ENCODE peak calls at places on chromosome 16, in ten cellular contexts. W, O, P, A, N, U, L, H, F and D are unnamed samples.

GRCh38 chr16:72094266-72094610 is 591 bp downstream of the DHX38 start:
- DNase-seq in W (no peak), O (no peak), P (no peak), A (no peak), N (no peak), U (no peak), L (no peak), H (no peak), F (no peak), D (no peak)

GRCh38 chr16:29891525-29892457 is 7.6 kb downstream of the SEZ6L2 start:
- DNase-seq in W (no peak), O (no peak), P (no peak), A (peak; percentile 44), N (no peak), U (no peak), L (no peak), H (no peak), F (no peak), D (no peak)

GRCh38 chr16:86222541-86222940 is 287.8 kb upstream of the FOXF1 start:
- DNase-seq in W (no peak), O (no peak), P (no peak), A (peak; percentile 15), N (no peak), U (no peak), L (no peak), H (no peak), F (no peak), D (peak; percentile 25)

GRCh38 chr16:82638095-82638798 is 11.5 kb downstream of the CDH13 start:
- DNase-seq in W (no peak), O (no peak), P (no peak), A (no peak), N (no peak), U (peak; percentile 93), L (no peak), H (no peak), F (no peak), D (no peak)

GRCh38 chr16:82322177-82322576 is 152.2 kb upstream of the MPHOSPH6 start:
- DNase-seq in W (no peak), O (no peak), P (no peak), A (no peak), N (no peak), U (no peak), L (no peak), H (no peak), F (no peak), D (no peak)

GRCh38 chr16:87472935-87473334 is 19.9 kb downstream of the ZCCHC14 start:
- DNase-seq in W (no peak), O (no peak), P (no peak), A (no peak), N (no peak), U (no peak), L (no peak), H (no peak), F (no peak), D (no peak)

GRCh38 chr16:4200781-4201137 is 41.1 kb downstream of the SRL start:
- DNase-seq in W (no peak), O (no peak), P (no peak), A (no peak), N (no peak), U (no peak), L (no peak), H (no peak), F (no peak), D (no peak)

GRCh38 chr16:2022723-2023097 is 3.1 kb downstream of the NPW start:
- DNase-seq in W (no peak), O (no peak), P (no peak), A (no peak), N (no peak), U (no peak), L (no peak), H (no peak), F (no peak), D (no peak)

GRCh38 chr16:31183432-31184428 is 3.8 kb downstream of the FUS start:
- DNase-seq in W (no peak), O (no peak), P (no peak), A (no peak), N (no peak), U (no peak), L (no peak), H (no peak), F (no peak), D (no peak)

GRCh38 chr16:4261557-4262172 is 11.2 kb downstream of the TFAP4 start:
- DNase-seq in W (no peak), O (peak; percentile 22), P (no peak), A (no peak), N (peak; percentile 95), U (peak; percentile 14), L (no peak), H (no peak), F (no peak), D (no peak)

GRCh38 chr16:1335211-1335971 is 1.9 kb downstream of the BAIAP3 start:
- DNase-seq in W (no peak), O (no peak), P (no peak), A (no peak), N (no peak), U (no peak), L (no peak), H (no peak), F (no peak), D (no peak)

GRCh38 chr16:89958068-89958467 is 9.5 kb downstream of the DEF8 start:
- DNase-seq in W (no peak), O (peak; percentile 40), P (no peak), A (peak; percentile 33), N (peak; percentile 77), U (peak; percentile 43), L (no peak), H (no peak), F (no peak), D (no peak)

GRCh38 chr16:64589836-64590235 is 532.0 kb downstream of the CDH11 start:
- DNase-seq in W (no peak), O (no peak), P (no peak), A (no peak), N (no peak), U (no peak), L (no peak), H (no peak), F (no peak), D (no peak)

GRCh38 chr16:69340095-69340644 is 598 bp downstream of the NIP7 start:
- DNase-seq in W (no peak), O (no peak), P (no peak), A (no peak), N (no peak), U (no peak), L (no peak), H (no peak), F (no peak), D (no peak)

GRCh38 chr16:82653550-82654511 is 27.1 kb downstream of the CDH13 start:
- DNase-seq in W (peak; percentile 19), O (peak; percentile 37), P (no peak), A (no peak), N (no peak), U (peak; percentile 84), L (peak; percentile 23), H (peak; percentile 90), F (no peak), D (no peak)

GRCh38 chr16:648071-648785 is 937 bp upstream of the WDR90 start:
- DNase-seq in W (no peak), O (no peak), P (no peak), A (peak; percentile 60), N (peak; percentile 77), U (no peak), L (peak; percentile 78), H (no peak), F (no peak), D (peak; percentile 83)

GRCh38 chr16:11848842-11849241 is 2.5 kb downstream of the RSL1D1 start:
- DNase-seq in W (no peak), O (no peak), P (no peak), A (no peak), N (no peak), U (no peak), L (no peak), H (no peak), F (no peak), D (no peak)

GRCh38 chr16:30628628-30629342 is 18.6 kb upstream of the ZNF689 start:
- DNase-seq in W (peak; percentile 68), O (peak; percentile 70), P (peak; percentile 90), A (peak; percentile 81), N (peak; percentile 98), U (peak; percentile 77), L (peak; percentile 54), H (no peak), F (no peak), D (peak; percentile 91)

GRCh38 chr16:65698943-65699342 is 577.1 kb upstream of the CDH11 start:
- DNase-seq in W (no peak), O (no peak), P (no peak), A (no peak), N (no peak), U (no peak), L (no peak), H (no peak), F (no peak), D (no peak)

GRCh38 chr16:17313085-17313611 is 157.6 kb downstream of the XYLT1 start:
- DNase-seq in W (peak; percentile 96), O (no peak), P (no peak), A (no peak), N (no peak), U (no peak), L (no peak), H (no peak), F (no peak), D (no peak)
- TF ChIP-seq POLR2AphosphoS5 in W (peak; percentile 61), O (no peak), P (no peak), A (no peak), N (no peak), U (no peak), L (no peak), H (no peak), F (peak; percentile 84), D (peak; percentile 19)

GRCh38 chr16:23861874-23862273 is 26.1 kb downstream of the PRKCB start:
- DNase-seq in W (no peak), O (no peak), P (no peak), A (no peak), N (no peak), U (no peak), L (no peak), H (no peak), F (no peak), D (no peak)
- TF ChIP-seq POLR2A in W (no peak), O (no peak), P (no peak), A (no peak), N (no peak), U (no peak), L (no peak), H (no peak), F (no peak), D (no peak)

DNA sequence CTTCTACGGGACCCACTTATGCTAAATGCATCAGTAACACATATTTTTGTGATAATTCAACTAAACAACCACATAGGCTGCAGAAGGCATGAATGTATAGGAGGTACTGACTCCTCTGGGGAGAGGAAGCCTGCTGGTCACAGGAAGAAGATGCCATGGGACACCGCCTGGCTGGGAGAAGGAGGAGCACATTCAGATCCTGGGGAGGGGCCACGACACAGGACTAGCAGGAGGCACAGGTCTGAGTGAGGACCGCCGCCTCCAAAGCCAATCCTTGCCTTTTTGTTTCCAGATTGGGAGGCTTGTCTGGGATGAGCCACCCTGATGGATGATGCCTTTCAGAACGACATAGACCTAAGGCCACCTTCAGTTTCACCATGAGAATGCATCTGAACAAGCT is 34.6 kb downstream of the MBTPS1 start:
- DNase-seq in W (no peak), O (no peak), P (no peak), A (no peak), N (no peak), U (no peak), L (no peak), H (no peak), F (no peak), D (no peak)
- TF ChIP-seq POLR2AphosphoS5 in W (no peak), O (no peak), P (no peak), A (no peak), N (no peak), U (no peak), L (no peak), H (no peak), F (no peak), D (no peak)

GRCh38 chr16:58198022-58198683 is at the start of gene CSNK2A2:
- DNase-seq in W (peak; percentile 26), O (peak; percentile 32), P (no peak), A (peak; percentile 72), N (peak; percentile 72), U (no peak), L (peak; percentile 91), H (no peak), F (no peak), D (peak; percentile 75)
- TF ChIP-seq POLR2A in W (no peak), O (no peak), P (no peak), A (no peak), N (no peak), U (no peak), L (peak; percentile 23), H (peak; percentile 57), F (no peak), D (no peak)